ENCODE peak calls at places on chromosomes 2 and 18, in five cellular contexts. One of them, this sample, is unnamed.

GRCh38 chr2:143616452-143616851 is 487.2 kb downstream of the ARHGAP15 start:
- DNase-seq in ovary: no peak
- DNase-seq in upper lobe of right lung: no peak
- DNase-seq in GM23338: no peak
- DNase-seq in B cell: no peak
- DNase-seq in this sample: no peak

GRCh38 chr2:2852015-2852777 is 521.1 kb upstream of the MYT1L start:
- DNase-seq in ovary: no peak
- DNase-seq in upper lobe of right lung: no peak
- DNase-seq in GM23338: no peak
- DNase-seq in B cell: no peak
- DNase-seq in this sample: no peak

GRCh38 chr2:236117861-236118269 is 50.3 kb downstream of the GBX2 start:
- DNase-seq in ovary: no peak
- DNase-seq in upper lobe of right lung: peak; percentile 4
- DNase-seq in GM23338: no peak
- DNase-seq in B cell: no peak
- DNase-seq in this sample: no peak

GRCh38 chr18:48687694-48688042 is 148.8 kb downstream of the CTIF start:
- DNase-seq in ovary: no peak
- DNase-seq in upper lobe of right lung: no peak
- DNase-seq in GM23338: no peak
- DNase-seq in B cell: no peak
- DNase-seq in this sample: no peak

GRCh38 chr2:240877460-240878340 is 9.1 kb downstream of the AGXT start:
- DNase-seq in ovary: peak; percentile 6
- DNase-seq in upper lobe of right lung: peak; percentile 61
- DNase-seq in GM23338: no peak
- DNase-seq in B cell: no peak
- DNase-seq in this sample: no peak

GRCh38 chr2:173434729-173435345 is 80.2 kb downstream of the CDCA7 start:
- DNase-seq in ovary: no peak
- DNase-seq in upper lobe of right lung: no peak
- DNase-seq in GM23338: no peak
- DNase-seq in B cell: no peak
- DNase-seq in this sample: no peak

GRCh38 chr2:54597153-54597827 is 126.2 kb upstream of the EML6 start:
- DNase-seq in ovary: peak; percentile 78
- DNase-seq in upper lobe of right lung: no peak
- DNase-seq in GM23338: no peak
- DNase-seq in B cell: no peak
- DNase-seq in this sample: no peak

GRCh38 chr2:38190542-38191218 is 114.7 kb upstream of the CYP1B1 start:
- DNase-seq in ovary: no peak
- DNase-seq in upper lobe of right lung: no peak
- DNase-seq in GM23338: no peak
- DNase-seq in B cell: no peak
- DNase-seq in this sample: no peak

GRCh38 chr2:127324635-127325034 is 30.7 kb upstream of the ERCC3 start:
- DNase-seq in ovary: no peak
- DNase-seq in upper lobe of right lung: no peak
- DNase-seq in GM23338: peak; percentile 51
- DNase-seq in B cell: no peak
- DNase-seq in this sample: no peak

GRCh38 chr2:187527262-187527661 is 27.0 kb downstream of the TFPI start:
- DNase-seq in ovary: no peak
- DNase-seq in upper lobe of right lung: no peak
- DNase-seq in GM23338: no peak
- DNase-seq in B cell: no peak
- DNase-seq in this sample: no peak

GRCh38 chr18:29840101-29840500 is 1202.4 kb downstream of the DSC3 start:
- DNase-seq in ovary: no peak
- DNase-seq in upper lobe of right lung: no peak
- DNase-seq in GM23338: no peak
- DNase-seq in B cell: no peak
- DNase-seq in this sample: no peak

DNA sequence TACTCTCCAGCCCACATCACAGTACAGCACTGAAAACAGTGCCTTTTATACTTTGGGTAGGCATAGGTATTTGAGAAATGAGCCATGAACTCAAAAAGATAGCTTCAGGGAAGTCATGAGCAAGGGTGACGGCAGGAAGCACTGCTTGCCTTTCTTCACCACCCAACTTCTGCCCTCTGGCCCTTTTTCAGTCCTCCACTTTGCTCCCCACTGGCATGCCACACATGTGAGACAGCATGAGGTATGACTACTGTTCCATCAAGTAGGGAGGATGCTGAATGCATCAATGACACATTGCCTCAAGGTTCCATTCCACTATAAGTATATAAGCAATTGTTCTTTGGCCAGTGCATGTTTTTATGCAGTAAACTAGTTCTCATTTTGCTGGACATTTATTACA is 373.0 kb downstream of the NRXN1 start:
- DNase-seq in ovary: no peak
- DNase-seq in upper lobe of right lung: no peak
- DNase-seq in GM23338: no peak
- DNase-seq in B cell: no peak
- DNase-seq in this sample: no peak
- TF ChIP-seq CTCF in ovary: no peak
- TF ChIP-seq CTCF in upper lobe of right lung: no peak
- TF ChIP-seq CTCF in GM23338: no peak
- TF ChIP-seq CTCF in B cell: no peak
- TF ChIP-seq CTCF in this sample: no peak

GRCh38 chr2:152924219-152924618 is 205.8 kb downstream of the ARL6IP6 start:
- DNase-seq in ovary: no peak
- DNase-seq in upper lobe of right lung: no peak
- DNase-seq in GM23338: no peak
- DNase-seq in B cell: no peak
- DNase-seq in this sample: no peak

GRCh38 chr2:152929628-152930027 is 211.2 kb downstream of the ARL6IP6 start:
- DNase-seq in ovary: no peak
- DNase-seq in upper lobe of right lung: no peak
- DNase-seq in GM23338: no peak
- DNase-seq in B cell: no peak
- DNase-seq in this sample: no peak

GRCh38 chr2:152920846-152921245 is 202.4 kb downstream of the ARL6IP6 start:
- DNase-seq in ovary: no peak
- DNase-seq in upper lobe of right lung: no peak
- DNase-seq in GM23338: no peak
- DNase-seq in B cell: no peak
- DNase-seq in this sample: no peak

GRCh38 chr2:152924722-152925121 is 206.3 kb downstream of the ARL6IP6 start:
- DNase-seq in ovary: no peak
- DNase-seq in upper lobe of right lung: peak; percentile 72
- DNase-seq in GM23338: no peak
- DNase-seq in B cell: no peak
- DNase-seq in this sample: no peak

DNA sequence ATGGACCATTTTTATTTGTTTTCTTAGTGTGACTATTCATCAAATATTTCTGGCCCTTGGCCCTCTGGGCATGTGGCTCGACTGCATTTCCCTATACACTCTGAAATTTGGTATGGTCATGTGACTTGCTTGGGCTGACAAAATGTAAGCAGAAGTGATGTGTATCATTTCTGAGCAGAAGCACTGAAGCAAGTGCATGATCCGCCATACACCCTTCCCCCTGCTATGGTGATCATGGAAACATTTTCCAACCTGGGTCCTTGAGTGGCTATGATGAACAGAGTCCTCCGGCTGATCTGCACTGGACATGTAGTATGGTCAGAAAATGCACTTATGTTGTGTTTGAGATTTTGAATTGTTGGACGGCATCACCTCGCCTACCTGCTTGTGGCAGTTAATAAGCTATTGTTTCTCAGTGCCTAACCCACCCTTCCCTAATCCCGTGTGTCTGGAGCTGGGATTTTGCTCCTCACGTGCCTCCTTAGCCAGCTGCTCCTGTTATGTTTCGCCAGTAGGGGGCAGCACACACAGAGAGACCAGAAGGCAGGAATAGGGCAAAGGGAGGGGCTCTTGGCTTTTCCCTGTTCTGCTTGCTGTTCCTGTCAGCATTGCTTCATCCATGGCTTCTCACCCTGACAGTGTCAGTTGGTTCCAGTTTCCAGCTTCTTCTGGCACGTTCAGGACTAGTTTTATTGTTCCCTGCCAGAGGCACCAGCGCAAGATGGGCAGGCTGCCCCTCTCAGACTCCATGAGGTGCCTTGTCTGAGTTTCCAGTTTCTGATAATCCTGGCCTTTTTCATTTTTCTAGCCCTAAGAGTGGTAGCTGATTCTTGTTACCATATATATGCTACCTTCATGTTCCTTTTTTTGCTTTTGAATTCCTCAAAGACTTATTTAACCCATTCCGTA is 207.4 kb downstream of the ARL6IP6 start:
- DNase-seq in ovary: peak; percentile 69
- DNase-seq in upper lobe of right lung: peak; percentile 73
- DNase-seq in GM23338: peak; percentile 92
- DNase-seq in B cell: no peak
- DNase-seq in this sample: no peak
- TF ChIP-seq CTCF in ovary: no peak
- TF ChIP-seq CTCF in upper lobe of right lung: peak; percentile 58
- TF ChIP-seq CTCF in GM23338: peak; percentile 98
- TF ChIP-seq CTCF in B cell: peak; percentile 38
- TF ChIP-seq CTCF in this sample: peak; percentile 51

DNA sequence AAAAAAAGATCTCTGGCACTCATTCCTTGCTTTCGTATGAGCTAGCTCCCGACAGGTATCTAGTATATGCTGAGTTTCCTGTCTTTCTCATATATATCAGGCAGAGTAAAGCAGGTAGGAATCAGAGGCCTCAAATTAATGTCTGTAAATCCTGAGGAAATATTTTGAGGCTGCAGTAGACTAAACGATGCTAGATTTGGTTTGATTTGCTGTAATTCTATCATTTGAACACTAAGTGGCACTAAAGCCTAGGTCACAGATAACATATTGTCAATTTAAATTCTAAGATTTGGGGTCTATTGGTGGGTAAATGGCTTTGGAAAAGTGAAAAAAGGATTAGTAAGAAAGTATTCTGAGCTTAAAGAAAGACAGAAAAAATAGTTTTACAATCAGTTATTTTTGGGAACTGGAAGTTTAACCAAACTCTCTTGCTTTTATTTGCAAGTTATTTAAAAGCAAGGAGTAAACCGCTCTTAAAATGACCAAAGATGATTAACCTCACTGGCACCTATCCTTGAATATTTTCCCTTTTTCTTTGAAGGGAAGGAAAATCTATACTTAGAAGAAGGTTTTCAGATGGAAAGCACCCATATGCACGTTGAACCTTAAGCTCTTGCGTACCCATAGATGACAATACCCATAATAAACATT is 37.6 kb upstream of the SLC4A10 start:
- DNase-seq in ovary: no peak
- DNase-seq in upper lobe of right lung: no peak
- DNase-seq in GM23338: peak; percentile 63
- DNase-seq in B cell: no peak
- DNase-seq in this sample: no peak
- TF ChIP-seq CTCF in ovary: no peak
- TF ChIP-seq CTCF in upper lobe of right lung: peak; percentile 61
- TF ChIP-seq CTCF in GM23338: peak; percentile 71
- TF ChIP-seq CTCF in B cell: peak; percentile 59
- TF ChIP-seq CTCF in this sample: peak; percentile 65

GRCh38 chr18:27685807-27686412 is 491.0 kb downstream of the CDH2 start:
- DNase-seq in ovary: no peak
- DNase-seq in upper lobe of right lung: no peak
- DNase-seq in GM23338: peak; percentile 72
- DNase-seq in B cell: no peak
- DNase-seq in this sample: no peak
- TF ChIP-seq CTCF in ovary: no peak
- TF ChIP-seq CTCF in upper lobe of right lung: peak; percentile 50
- TF ChIP-seq CTCF in GM23338: peak; percentile 73
- TF ChIP-seq CTCF in B cell: no peak
- TF ChIP-seq CTCF in this sample: no peak

GRCh38 chr2:56291711-56292110 is 107.9 kb downstream of the CCDC85A start:
- DNase-seq in ovary: no peak
- DNase-seq in upper lobe of right lung: no peak
- DNase-seq in GM23338: no peak
- DNase-seq in B cell: no peak
- DNase-seq in this sample: no peak

GRCh38 chr2:56286936-56287335 is 103.1 kb downstream of the CCDC85A start:
- DNase-seq in ovary: no peak
- DNase-seq in upper lobe of right lung: no peak
- DNase-seq in GM23338: no peak
- DNase-seq in B cell: no peak
- DNase-seq in this sample: no peak

GRCh38 chr2:56287508-56287907 is 103.7 kb downstream of the CCDC85A start:
- DNase-seq in ovary: no peak
- DNase-seq in upper lobe of right lung: no peak
- DNase-seq in GM23338: no peak
- DNase-seq in B cell: no peak
- DNase-seq in this sample: no peak

GRCh38 chr2:56287974-56288373 is 104.2 kb downstream of the CCDC85A start:
- DNase-seq in ovary: no peak
- DNase-seq in upper lobe of right lung: no peak
- DNase-seq in GM23338: no peak
- DNase-seq in B cell: no peak
- DNase-seq in this sample: no peak

DNA sequence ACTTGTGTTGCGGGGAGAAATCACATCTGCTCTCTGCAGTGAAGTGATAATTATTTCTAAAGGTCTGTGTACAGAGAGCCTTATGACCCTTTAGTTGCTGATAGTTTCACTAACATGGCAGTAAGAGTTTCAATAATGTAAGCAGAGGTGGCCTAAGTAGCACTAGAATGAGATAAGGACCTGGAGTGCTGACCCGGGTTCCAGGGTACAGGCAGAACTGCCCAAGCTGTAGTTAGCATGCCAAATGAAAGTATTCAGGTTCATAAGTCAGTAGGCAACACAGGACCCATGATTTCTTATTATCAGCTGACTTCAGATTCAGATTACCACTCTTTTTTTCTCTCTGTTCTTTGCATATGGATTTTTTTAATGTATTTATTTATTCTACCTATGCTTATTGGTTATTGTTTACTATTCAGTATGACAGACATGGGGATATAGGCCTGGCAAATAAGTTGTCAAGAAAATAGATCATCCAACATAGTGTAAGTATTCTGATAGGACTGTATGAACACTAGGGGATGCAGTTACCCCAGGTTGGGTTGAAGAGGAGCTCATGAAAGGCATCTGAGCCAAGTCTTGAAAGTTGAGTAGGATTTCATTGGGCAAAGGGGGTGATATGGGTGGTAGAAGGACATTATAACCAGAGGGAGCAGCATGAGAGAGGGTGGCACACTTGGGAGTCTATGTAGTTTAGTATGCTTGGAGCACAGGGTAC is 105.2 kb downstream of the CCDC85A start:
- DNase-seq in ovary: no peak
- DNase-seq in upper lobe of right lung: no peak
- DNase-seq in GM23338: peak; percentile 23
- DNase-seq in B cell: no peak
- DNase-seq in this sample: no peak
- TF ChIP-seq CTCF in ovary: no peak
- TF ChIP-seq CTCF in upper lobe of right lung: peak; percentile 7
- TF ChIP-seq CTCF in GM23338: peak; percentile 73
- TF ChIP-seq CTCF in B cell: no peak
- TF ChIP-seq CTCF in this sample: no peak

This sample was measured in natural killer cell.